ENCODE peak calls at places on chromosomes 5 and 9, in ten cellular contexts. N, V, Z, H, D, P, A, O, C and K are unnamed samples. For H3K4me1, the result is how much of the 10 kb centered on the place peaks cover.

GRCh38 chr5:66903218-66903617 is 293.4 kb downstream of the CD180 start:
- DNase-seq in N (no peak), V (no peak), H (no peak), P (no peak), Z (no peak), A (no peak), O (no peak), D (no peak), C (no peak), K (no peak)

GRCh38 chr5:93145767-93146166 is 435.3 kb downstream of the NR2F1-AS1 start:
- DNase-seq in Z (no peak), V (no peak), D (no peak), H (no peak), C (no peak), A (no peak), O (no peak), P (peak), N (peak), K (no peak)

GRCh38 chr5:170572453-170572852 is 68.6 kb downstream of the KCNIP1 start:
- DNase-seq in D (no peak), P (peak), N (peak), H (no peak), C (no peak), Z (no peak), O (no peak), A (no peak), V (no peak), K (no peak)

GRCh38 chr9:23343226-23343625 is 482.8 kb downstream of the ELAVL2 start:
- DNase-seq in P (no peak), O (no peak), C (no peak), Z (no peak), A (no peak), D (no peak), N (no peak), H (no peak), V (no peak), K (no peak)

GRCh38 chr5:164614707-164615106 is 1109.3 kb downstream of the MAT2B start:
- DNase-seq in P (no peak), H (no peak), C (no peak), V (no peak), D (no peak), O (no peak), Z (no peak), A (no peak), N (no peak), K (no peak)

GRCh38 chr5:120615967-120616645 is 152.0 kb downstream of the PRR16 start:
- DNase-seq in Z (no peak), V (no peak), D (no peak), H (no peak), C (no peak), O (no peak), A (no peak), N (peak), P (peak), K (no peak)

GRCh38 chr5:3377176-3377575 is 218.5 kb upstream of the IRX1 start:
- DNase-seq in N (no peak), P (no peak), Z (no peak), V (no peak), A (no peak), H (no peak), C (no peak), D (no peak), O (no peak), K (no peak)

GRCh38 chr5:61304611-61305369 is 27.3 kb upstream of the ZSWIM6 start:
- DNase-seq in A (no peak), P (peak), H (no peak), O (peak), V (no peak), D (peak), C (peak), Z (peak), N (peak), K (no peak)

GRCh38 chr5:87754009-87754757 is 341.5 kb upstream of the CCNH start:
- DNase-seq in P (no peak), A (no peak), Z (no peak), D (no peak), N (no peak), C (no peak), O (no peak), H (no peak), V (no peak), K (no peak)

GRCh38 chr5:151591144-151591819 is at the start of gene FAT2:
- DNase-seq in D (no peak), N (no peak), O (no peak), C (no peak), A (no peak), Z (no peak), H (no peak), P (no peak), V (no peak), K (no peak)

GRCh38 chr5:161149078-161149477 is 297.1 kb upstream of the ATP10B start:
- DNase-seq in O (no peak), Z (no peak), C (no peak), P (no peak), V (no peak), N (no peak), A (no peak), D (no peak), H (no peak), K (no peak)

GRCh38 chr5:181173027-181173419 is 25.6 kb downstream of the OR2V2 start:
- DNase-seq in O (no peak), C (no peak), D (no peak), H (no peak), V (no peak), P (no peak), N (no peak), A (no peak), Z (no peak), K (no peak)

GRCh38 chr5:8508196-8508595 is 639.2 kb downstream of the MTRR start:
- DNase-seq in C (no peak), N (peak), D (no peak), P (no peak), V (no peak), H (no peak), O (no peak), Z (no peak), A (no peak), K (no peak)

GRCh38 chr5:164306662-164307061 is 801.2 kb downstream of the MAT2B start:
- DNase-seq in P (peak), Z (no peak), A (no peak), C (no peak), D (no peak), V (no peak), H (no peak), N (no peak), O (no peak), K (no peak)

GRCh38 chr5:88687253-88687955 is 195.6 kb downstream of the MEF2C start:
- DNase-seq in O (no peak), P (no peak), H (no peak), C (no peak), N (no peak), D (no peak), Z (no peak), V (no peak), A (no peak), K (no peak)

GRCh38 chr9:126915846-126916543 is 1.4 kb downstream of the RALGPS1 start:
- DNase-seq in H (no peak), O (no peak), Z (no peak), C (no peak), V (no peak), P (no peak), D (no peak), A (no peak), N (no peak), K (no peak)

GRCh38 chr5:96751203-96752169 is 56.3 kb downstream of the ERAP1 start:
- DNase-seq in D (no peak), C (no peak), H (no peak), P (no peak), O (no peak), V (no peak), A (no peak), N (no peak), Z (no peak), K (no peak)

GRCh38 chr5:80957031-80957761 is 3.0 kb upstream of the RASGRF2 start:
- DNase-seq in O (no peak), A (no peak), H (no peak), Z (no peak), C (no peak), N (no peak), V (no peak), D (no peak), P (peak), K (no peak)

GRCh38 chr9:71761938-71762353 is 6.4 kb downstream of the CEMIP2 start:
- DNase-seq in H (no peak), O (no peak), P (no peak), V (no peak), D (no peak), A (no peak), Z (no peak), N (no peak), C (no peak), K (no peak)

GRCh38 chr5:77995793-77996409 is 219.8 kb upstream of the TBCA start:
- DNase-seq in Z (no peak), P (no peak), H (no peak), O (no peak), D (no peak), C (no peak), V (no peak), A (no peak), N (no peak), K (no peak)

GRCh38 chr9:76576344-76576743 is 117.4 kb downstream of the GCNT1 start:
- DNase-seq in Z (no peak), A (no peak), C (peak), P (peak), O (no peak), V (peak), N (peak), D (peak), H (no peak), K (peak)

GRCh38 chr9:131048332-131048731 is 39.4 kb downstream of the LAMC3 start:
- DNase-seq in D (no peak), C (no peak), Z (no peak), V (no peak), N (no peak), P (no peak), H (no peak), A (no peak), O (no peak), K (no peak)

GRCh38 chr5:140003519-140003918 is 39.6 kb downstream of the NRG2 start:
- DNase-seq in Z (no peak), P (no peak), D (no peak), O (no peak), A (no peak), C (no peak), H (no peak), V (no peak), N (no peak), K (no peak)
- H3K4me3 ChIP-seq in Z (no peak), P (no peak), D (no peak), O (no peak), A (no peak), C (no peak), H (no peak), V (no peak), N (no peak), K (no peak)

GRCh38 chr9:70405808-70406445 is 8.5 kb downstream of the KLF9 start:
- DNase-seq in P (peak), A (no peak), Z (no peak), H (no peak), V (no peak), D (no peak), N (no peak), O (no peak), C (no peak), K (no peak)
- H3K4me1 ChIP-seq in P (under half), A (under half), Z (half or more), H (half or more), V (under half), D (half or more), N (half or more), O (half or more), C (half or more), K (half or more)

GRCh38 chr5:149445739-149446369 is 66.8 kb upstream of the IL17B start:
- DNase-seq in A (no peak), Z (no peak), P (peak), V (no peak), H (no peak), C (no peak), O (no peak), N (peak), D (no peak), K (no peak)
- H3K27ac ChIP-seq in A (no peak), Z (peak), P (peak), V (no peak), H (peak), C (peak), O (peak), N (peak), D (peak), K (peak)

DNA sequence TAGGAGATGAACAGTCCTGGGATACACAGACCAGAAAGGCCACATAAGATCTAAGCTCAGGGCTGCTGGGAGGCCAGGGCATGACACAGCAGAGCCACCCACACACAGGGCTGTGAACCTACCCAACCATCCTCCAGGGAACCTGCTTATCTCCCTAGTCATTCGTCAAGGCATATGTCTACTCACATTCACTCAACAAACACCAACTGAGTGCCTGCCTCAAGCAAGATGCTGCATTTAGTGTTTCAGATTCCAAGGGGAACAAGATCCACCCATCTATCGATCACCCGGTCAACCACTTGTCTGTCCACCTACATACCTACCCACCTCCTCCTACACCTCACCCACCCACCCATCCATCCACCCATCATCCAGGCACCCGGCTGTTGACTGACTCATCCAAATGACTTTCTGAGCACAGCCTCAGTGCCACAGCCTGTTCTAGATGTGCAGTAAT is 1.9 kb downstream of the DPM2 start:
- DNase-seq in P (no peak), H (no peak), D (no peak), Z (no peak), A (no peak), N (peak), O (no peak), V (no peak), C (no peak), K (no peak)
- H3K4me3 ChIP-seq in P (peak), H (no peak), D (no peak), Z (peak), A (no peak), N (peak), O (peak), V (no peak), C (no peak), K (peak)

DNA sequence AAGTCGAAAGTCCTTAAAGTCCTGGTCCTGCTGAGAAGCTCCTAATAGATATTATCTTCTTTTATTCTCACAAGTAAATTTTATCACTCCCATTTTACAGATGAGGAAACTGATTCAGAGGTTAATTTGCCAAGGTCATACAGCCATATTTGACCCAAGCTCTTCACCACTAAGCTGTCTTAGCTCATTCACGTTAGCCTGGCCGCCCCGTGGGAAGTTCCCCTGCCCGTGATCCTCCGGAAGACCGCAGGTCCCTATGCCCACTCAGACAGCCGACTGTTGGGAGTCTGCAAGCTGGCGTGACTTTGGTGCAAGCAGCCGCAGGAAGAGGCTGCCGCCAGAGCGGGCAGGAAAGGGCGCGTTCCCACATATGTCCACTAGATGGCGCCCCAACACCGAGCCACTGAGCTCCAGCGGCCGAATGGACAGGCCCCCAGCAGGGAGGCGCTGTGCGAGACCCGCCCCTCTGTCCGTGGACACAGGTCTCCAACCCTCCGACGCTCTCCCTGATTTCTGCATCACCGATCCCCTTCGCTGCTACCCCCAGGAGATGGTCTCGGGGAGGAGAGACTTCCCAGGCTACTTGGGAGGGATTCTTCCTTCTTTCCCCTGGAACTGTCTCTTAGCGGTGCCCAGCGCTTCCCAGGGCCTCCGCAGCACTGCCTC is 10.0 kb upstream of the ARAP3 start:
- DNase-seq in O (peak), N (peak), A (peak), Z (peak), D (peak), H (peak), C (peak), P (peak), V (peak), K (peak)
- H3K4me1 ChIP-seq in O (under half), N (under half), A (under half), Z (under half), D (under half), H (under half), C (under half), P (under half), V (under half), K (under half)

GRCh38 chr5:154694159-154694558 is 61.0 kb upstream of the LARP1 start:
- DNase-seq in A (no peak), O (no peak), Z (no peak), H (no peak), D (no peak), C (no peak), N (no peak), V (no peak), P (no peak), K (no peak)
- H3K27ac ChIP-seq in A (no peak), O (no peak), Z (no peak), H (no peak), D (no peak), C (no peak), N (no peak), V (no peak), P (no peak), K (no peak)

GRCh38 chr9:129863059-129863690 is 27.9 kb downstream of the USP20 start:
- DNase-seq in C (no peak), P (peak), D (no peak), Z (peak), O (no peak), V (peak), H (no peak), N (no peak), A (peak), K (peak)
- H3K4me3 ChIP-seq in C (no peak), P (no peak), D (no peak), Z (no peak), O (no peak), V (peak), H (no peak), N (no peak), A (no peak), K (peak)

DNA sequence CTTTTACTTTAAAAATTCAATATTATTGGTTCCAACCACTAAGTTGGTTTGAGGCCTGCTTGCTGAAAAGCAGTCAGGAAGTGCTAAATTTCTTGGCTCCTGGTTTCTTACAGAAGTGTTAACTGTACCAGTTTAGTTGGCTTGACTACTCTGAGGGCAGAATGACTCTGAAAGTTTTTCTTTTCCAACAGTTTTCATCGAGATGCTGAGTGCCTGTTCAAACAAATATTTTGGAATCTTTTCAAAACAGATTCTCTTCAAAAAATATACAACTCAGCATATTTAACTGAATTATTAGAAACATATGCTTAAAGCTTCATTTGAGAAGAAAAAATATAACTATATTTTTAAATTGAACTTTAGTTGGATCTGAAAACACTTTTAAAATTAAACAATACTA is 37.0 kb downstream of the SLC38A9 start:
- DNase-seq in H (no peak), A (no peak), V (no peak), D (no peak), C (no peak), N (peak), O (no peak), Z (no peak), P (peak), K (no peak)
- H3K4me1 ChIP-seq in H (under half), A (under half), V (under half), D (under half), C (under half), N (under half), O (under half), Z (under half), P (under half), K (under half)

GRCh38 chr5:72163349-72163983 is 56.2 kb downstream of the MAP1B start:
- DNase-seq in Z (no peak), D (no peak), O (no peak), N (peak), P (peak), C (no peak), V (no peak), A (no peak), H (no peak), K (no peak)
- H3K27ac ChIP-seq in Z (no peak), D (no peak), O (no peak), N (no peak), P (no peak), C (no peak), V (no peak), A (no peak), H (peak), K (no peak)